ENCODE peak calls at places on chromosomes 2 and 18, in four cellular contexts. X, N, S and B are unnamed samples.
A peak's percentile ranks its signal among the peaks of the same experiment; 100 is the strongest.

GRCh38 chr2:64914735-64915509 is 74.3 kb upstream of the SLC1A4 start:
- DNase-seq in X (no peak), N (no peak), S (no peak), B (no peak)

GRCh38 chr18:63188063-63188462 is 131.5 kb downstream of the BCL2 start:
- DNase-seq in X (no peak), N (no peak), S (no peak), B (no peak)

GRCh38 chr2:6958616-6959235 is 41.5 kb downstream of the RNF144A start:
- DNase-seq in X (no peak), N (no peak), S (peak; percentile 55), B (peak; percentile 17)

GRCh38 chr2:127254386-127254981 is 34.4 kb upstream of the CYP27C1 start:
- DNase-seq in X (no peak), N (no peak), S (no peak), B (peak; percentile 20)

GRCh38 chr2:56185582-56186046 is 1.8 kb downstream of the CCDC85A start:
- DNase-seq in X (no peak), N (no peak), S (no peak), B (peak; percentile 87)

GRCh38 chr2:205681836-205682238 is 464 bp upstream of the NRP2 start:
- DNase-seq in X (no peak), N (no peak), S (no peak), B (no peak)

GRCh38 chr2:201660293-201660895 is 17.1 kb upstream of the TMEM237 start:
- DNase-seq in X (no peak), N (no peak), S (no peak), B (no peak)

GRCh38 chr18:21315741-21316187 is 73.7 kb downstream of the GREB1L start:
- DNase-seq in X (no peak), N (no peak), S (no peak), B (no peak)